ENCODE peak calls at places on chromosomes 3 and 15, in four cellular contexts. H is iPS-NIHi11; I is myocyte; T is stimulated activated CD4-positive, alpha-beta T cell treated with anti-CD3 and anti-CD28 coated beads, Interleukin-4, amount 100 ng/mL, for 4 hours. B is an unnamed sample.

GRCh38 chr3:43883729-43884396 is 193.1 kb downstream of the ABHD5 start:
- DNase-seq in I (no peak), T (no peak), H (no peak), B (no peak)

GRCh38 chr3:134377896-134378295 is 3.6 kb upstream of the AMOTL2 start:
- DNase-seq in T (no peak), H (no peak), I (no peak), B (no peak)

GRCh38 chr3:112464264-112464663 is 35.0 kb downstream of the BTLA start:
- DNase-seq in H (no peak), T (no peak), I (peak), B (no peak)

GRCh38 chr15:65835452-65835851 is 33.8 kb upstream of the RAB11A start:
- DNase-seq in H (no peak), I (no peak), T (no peak), B (no peak)

GRCh38 chr15:65824941-65825544 is 33.0 kb upstream of the DENND4A start:
- DNase-seq in T (no peak), I (no peak), H (no peak), B (no peak)

GRCh38 chr3:11641316-11641682 is 2.4 kb downstream of the VGLL4 start:
- DNase-seq in T (no peak), I (no peak), H (no peak), B (no peak)

GRCh38 chr3:177057768-177058167 is 139.5 kb downstream of the TBL1XR1 start:
- DNase-seq in T (peak), H (no peak), I (peak), B (peak)

GRCh38 chr3:122315619-122316018 is 9.4 kb upstream of the CSTA start:
- DNase-seq in I (no peak), T (no peak), H (no peak), B (no peak)

GRCh38 chr3:180048840-180049239 is 12.1 kb upstream of the PEX5L start:
- DNase-seq in I (no peak), H (no peak), T (no peak), B (no peak)

GRCh38 chr3:179181021-179181472 is 32.9 kb downstream of the PIK3CA start:
- DNase-seq in H (no peak), I (peak), T (no peak), B (no peak)

GRCh38 chr3:172341482-172342059 is 106.7 kb downstream of the GHSR start:
- DNase-seq in T (no peak), H (peak), I (peak), B (no peak)

B was measured in activated T-cell treated with anti-CD3 and anti-CD28 coated beads for 1 hour.